ENCODE peak calls at places on chromosomes 1 and 21, in five cellular contexts. One of them, this sample, is unnamed.

GRCh38 chr1:119340861-119341261 is 27.7 kb upstream of the HAO2 start:
- DNase-seq in IMR-90: no peak
- DNase-seq in uterus: no peak
- DNase-seq in GM12865: no peak
- DNase-seq in GM06990: no peak
- DNase-seq in this sample: no peak

GRCh38 chr1:184022651-184023050 is 14.9 kb downstream of the COLGALT2 start:
- DNase-seq in IMR-90: peak; percentile 48
- DNase-seq in uterus: peak; percentile 34
- DNase-seq in GM12865: no peak
- DNase-seq in GM06990: no peak
- DNase-seq in this sample: peak; percentile 21

GRCh38 chr1:113073457-113073950 is 506 bp downstream of the LRIG2 start:
- DNase-seq in IMR-90: peak; percentile 61
- DNase-seq in uterus: no peak
- DNase-seq in GM12865: peak; percentile 51
- DNase-seq in GM06990: no peak
- DNase-seq in this sample: peak; percentile 60

GRCh38 chr1:221439008-221439733 is 302.7 kb downstream of the DUSP10 start:
- DNase-seq in IMR-90: peak; percentile 96
- DNase-seq in uterus: no peak
- DNase-seq in GM12865: peak; percentile 77
- DNase-seq in GM06990: peak; percentile 26
- DNase-seq in this sample: peak; percentile 93

GRCh38 chr1:108200627-108201106 is 524 bp upstream of the SLC25A24 start:
- DNase-seq in IMR-90: peak; percentile 79
- DNase-seq in uterus: peak; percentile 22
- DNase-seq in GM12865: peak; percentile 63
- DNase-seq in GM06990: no peak
- DNase-seq in this sample: peak; percentile 84

GRCh38 chr21:41640756-41641509 is 125.9 kb downstream of the RIPK4 start:
- DNase-seq in IMR-90: peak; percentile 60
- DNase-seq in uterus: peak; percentile 28
- DNase-seq in GM12865: no peak
- DNase-seq in GM06990: no peak
- DNase-seq in this sample: peak; percentile 85

GRCh38 chr1:101262601-101263348 is 26.0 kb downstream of the S1PR1 start:
- DNase-seq in IMR-90: no peak
- DNase-seq in uterus: no peak
- DNase-seq in GM12865: peak; percentile 25
- DNase-seq in GM06990: no peak
- DNase-seq in this sample: no peak

GRCh38 chr1:234605983-234606730 is 3.8 kb downstream of the IRF2BP2 start:
- DNase-seq in IMR-90: peak; percentile 62
- DNase-seq in uterus: no peak
- DNase-seq in GM12865: peak; percentile 52
- DNase-seq in GM06990: no peak
- DNase-seq in this sample: peak; percentile 59

GRCh38 chr1:177789956-177790355 is 179.9 kb downstream of the SEC16B start:
- DNase-seq in IMR-90: no peak
- DNase-seq in uterus: no peak
- DNase-seq in GM12865: no peak
- DNase-seq in GM06990: no peak
- DNase-seq in this sample: no peak

GRCh38 chr1:230465701-230466100 is 39.6 kb upstream of the PGBD5 start:
- DNase-seq in IMR-90: no peak
- DNase-seq in uterus: no peak
- DNase-seq in GM12865: no peak
- DNase-seq in GM06990: no peak
- DNase-seq in this sample: no peak

GRCh38 chr21:27371688-27372331 is 404.9 kb upstream of the ADAMTS5 start:
- DNase-seq in IMR-90: peak; percentile 71
- DNase-seq in uterus: no peak
- DNase-seq in GM12865: no peak
- DNase-seq in GM06990: no peak
- DNase-seq in this sample: no peak

GRCh38 chr1:234242091-234242490 is 131.2 kb upstream of the COA6 start:
- DNase-seq in IMR-90: no peak
- DNase-seq in uterus: no peak
- DNase-seq in GM12865: no peak
- DNase-seq in GM06990: no peak
- DNase-seq in this sample: no peak

GRCh38 chr1:206753141-206753540 is 17.4 kb upstream of the IL19 start:
- DNase-seq in IMR-90: peak; percentile 84
- DNase-seq in uterus: no peak
- DNase-seq in GM12865: no peak
- DNase-seq in GM06990: no peak
- DNase-seq in this sample: peak; percentile 83

GRCh38 chr1:245201827-245202226 is 47.0 kb downstream of the KIF26B start:
- DNase-seq in IMR-90: no peak
- DNase-seq in uterus: no peak
- DNase-seq in GM12865: no peak
- DNase-seq in GM06990: no peak
- DNase-seq in this sample: no peak

GRCh38 chr21:16851054-16851453 is 661.8 kb upstream of the CXADR start:
- DNase-seq in IMR-90: no peak
- DNase-seq in uterus: no peak
- DNase-seq in GM12865: no peak
- DNase-seq in GM06990: no peak
- DNase-seq in this sample: no peak

GRCh38 chr21:39567180-39567972 is 45.4 kb upstream of the B3GALT5 start:
- DNase-seq in IMR-90: no peak
- DNase-seq in uterus: no peak
- DNase-seq in GM12865: no peak
- DNase-seq in GM06990: no peak
- DNase-seq in this sample: no peak

GRCh38 chr1:179104851-179105250 is 23.0 kb downstream of the TOR3A start:
- DNase-seq in IMR-90: no peak
- DNase-seq in uterus: no peak
- DNase-seq in GM12865: no peak
- DNase-seq in GM06990: no peak
- DNase-seq in this sample: no peak

GRCh38 chr1:206556047-206556747 is 48.9 kb downstream of the RASSF5 start:
- DNase-seq in IMR-90: no peak
- DNase-seq in uterus: no peak
- DNase-seq in GM12865: peak; percentile 65
- DNase-seq in GM06990: peak; percentile 56
- DNase-seq in this sample: no peak

GRCh38 chr21:35138665-35139381 is 89.7 kb upstream of the RUNX1 start:
- DNase-seq in IMR-90: peak; percentile 95
- DNase-seq in uterus: no peak
- DNase-seq in GM12865: peak; percentile 5
- DNase-seq in GM06990: peak; percentile 22
- DNase-seq in this sample: peak; percentile 45

GRCh38 chr1:164756741-164757140 is 197.8 kb downstream of the PBX1 start:
- DNase-seq in IMR-90: peak; percentile 50
- DNase-seq in uterus: no peak
- DNase-seq in GM12865: no peak
- DNase-seq in GM06990: no peak
- DNase-seq in this sample: no peak

GRCh38 chr1:43799656-43800629 is 92.6 kb downstream of the ST3GAL3 start:
- DNase-seq in IMR-90: peak; percentile 95
- DNase-seq in uterus: no peak
- DNase-seq in GM12865: no peak
- DNase-seq in GM06990: no peak
- DNase-seq in this sample: peak; percentile 94

GRCh38 chr1:43791243-43791642 is 83.9 kb downstream of the ST3GAL3 start:
- DNase-seq in IMR-90: no peak
- DNase-seq in uterus: no peak
- DNase-seq in GM12865: no peak
- DNase-seq in GM06990: no peak
- DNase-seq in this sample: no peak

GRCh38 chr1:43800801-43801200 is 93.5 kb downstream of the ST3GAL3 start:
- DNase-seq in IMR-90: no peak
- DNase-seq in uterus: no peak
- DNase-seq in GM12865: no peak
- DNase-seq in GM06990: no peak
- DNase-seq in this sample: no peak

GRCh38 chr1:43797926-43798325 is 90.6 kb downstream of the ST3GAL3 start:
- DNase-seq in IMR-90: no peak
- DNase-seq in uterus: no peak
- DNase-seq in GM12865: no peak
- DNase-seq in GM06990: no peak
- DNase-seq in this sample: no peak

DNA sequence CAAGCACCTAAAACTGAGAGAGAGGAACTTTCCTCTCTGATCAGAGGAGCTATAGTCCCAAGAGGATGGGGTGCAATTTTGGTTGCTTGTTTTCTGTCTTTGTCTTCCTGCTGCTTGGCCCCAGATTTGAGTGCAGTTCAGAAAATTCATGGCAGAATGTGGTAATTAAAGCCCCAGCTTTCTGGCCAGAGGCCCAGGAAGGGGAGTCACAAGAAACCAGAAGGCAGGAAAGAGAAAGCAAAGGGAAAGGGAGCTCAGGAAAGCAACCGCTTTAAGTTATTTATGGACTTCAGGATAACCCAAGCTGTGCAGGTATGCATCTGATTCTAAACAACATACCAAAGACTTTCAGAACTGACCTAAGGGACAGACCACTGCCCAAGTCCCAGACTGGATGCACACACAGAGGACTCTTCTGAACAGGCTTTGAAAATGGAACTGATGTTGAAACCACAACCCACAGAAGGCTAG is 88.8 kb downstream of the ST3GAL3 start:
- DNase-seq in IMR-90: peak; percentile 77
- DNase-seq in uterus: no peak
- DNase-seq in GM12865: no peak
- DNase-seq in GM06990: no peak
- DNase-seq in this sample: peak; percentile 64
- H3K4me3 ChIP-seq in IMR-90: no peak overlapping the region
- H3K4me3 ChIP-seq in uterus: no peak overlapping the region
- H3K4me3 ChIP-seq in GM12865: no peak overlapping the region
- H3K4me3 ChIP-seq in GM06990: no peak overlapping the region
- H3K4me3 ChIP-seq in this sample: no peak overlapping the region

GRCh38 chr1:229093546-229094336 is 177.2 kb upstream of the RAB4A start:
- DNase-seq in IMR-90: no peak
- DNase-seq in uterus: no peak
- DNase-seq in GM12865: no peak
- DNase-seq in GM06990: no peak
- DNase-seq in this sample: no peak
- TF ChIP-seq CTCF in IMR-90: no peak
- TF ChIP-seq CTCF in uterus: no peak
- TF ChIP-seq CTCF in GM12865: no peak
- TF ChIP-seq CTCF in GM06990: no peak
- TF ChIP-seq CTCF in this sample: no peak

GRCh38 chr1:24556414-24556795 is 518 bp downstream of the NCMAP start:
- DNase-seq in IMR-90: no peak
- DNase-seq in uterus: no peak
- DNase-seq in GM12865: no peak
- DNase-seq in GM06990: no peak
- DNase-seq in this sample: no peak
- H3K4me3 ChIP-seq in IMR-90: no peak overlapping the region
- H3K4me3 ChIP-seq in uterus: no peak overlapping the region
- H3K4me3 ChIP-seq in GM12865: no peak overlapping the region
- H3K4me3 ChIP-seq in GM06990: no peak overlapping the region
- H3K4me3 ChIP-seq in this sample: no peak overlapping the region

GRCh38 chr1:216124382-216124781 is 298.9 kb downstream of the USH2A start:
- DNase-seq in IMR-90: no peak
- DNase-seq in uterus: no peak
- DNase-seq in GM12865: no peak
- DNase-seq in GM06990: no peak
- DNase-seq in this sample: no peak

GRCh38 chr1:216114180-216114579 is 309.1 kb downstream of the USH2A start:
- DNase-seq in IMR-90: no peak
- DNase-seq in uterus: no peak
- DNase-seq in GM12865: no peak
- DNase-seq in GM06990: no peak
- DNase-seq in this sample: no peak

GRCh38 chr1:216119600-216119999 is 303.6 kb downstream of the USH2A start:
- DNase-seq in IMR-90: peak; percentile 50
- DNase-seq in uterus: no peak
- DNase-seq in GM12865: peak; percentile 33
- DNase-seq in GM06990: no peak
- DNase-seq in this sample: peak; percentile 45
- TF ChIP-seq CTCF in IMR-90: peak; percentile 61
- TF ChIP-seq CTCF in uterus: no peak
- TF ChIP-seq CTCF in GM12865: peak; percentile 35
- TF ChIP-seq CTCF in GM06990: peak; percentile 61
- TF ChIP-seq CTCF in this sample: peak; percentile 68

GRCh38 chr1:181091322-181092040 is 3.0 kb downstream of the IER5 start:
- DNase-seq in IMR-90: no peak
- DNase-seq in uterus: no peak
- DNase-seq in GM12865: no peak
- DNase-seq in GM06990: no peak
- DNase-seq in this sample: no peak

GRCh38 chr1:181094402-181094801 is 5.9 kb downstream of the IER5 start:
- DNase-seq in IMR-90: no peak
- DNase-seq in uterus: no peak
- DNase-seq in GM12865: no peak
- DNase-seq in GM06990: no peak
- DNase-seq in this sample: no peak

GRCh38 chr1:181094813-181095212 is 6.3 kb downstream of the IER5 start:
- DNase-seq in IMR-90: peak; percentile 91
- DNase-seq in uterus: peak; percentile 66
- DNase-seq in GM12865: no peak
- DNase-seq in GM06990: no peak
- DNase-seq in this sample: peak; percentile 95

GRCh38 chr1:181092056-181092455 is 3.6 kb downstream of the IER5 start:
- DNase-seq in IMR-90: no peak
- DNase-seq in uterus: no peak
- DNase-seq in GM12865: no peak
- DNase-seq in GM06990: no peak
- DNase-seq in this sample: no peak

DNA sequence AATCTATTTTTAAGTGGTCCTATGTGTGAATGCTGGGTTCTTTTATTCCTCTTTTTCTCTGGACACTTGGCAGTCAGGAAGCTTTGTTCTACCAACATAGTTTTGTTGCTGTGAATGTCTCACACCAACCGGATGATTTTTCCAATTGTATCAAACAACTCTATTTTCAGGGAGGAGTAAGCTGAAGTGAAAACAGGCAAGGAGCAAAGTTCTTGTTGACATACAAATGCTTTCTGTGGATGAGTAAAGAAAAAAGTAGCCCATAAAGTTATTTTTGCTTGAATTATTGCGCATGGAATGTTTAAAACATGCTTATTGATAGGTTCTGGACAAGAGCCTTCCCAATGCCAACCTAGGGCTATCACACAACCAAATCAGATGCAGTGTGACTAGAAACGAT is 4.4 kb downstream of the IER5 start:
- DNase-seq in IMR-90: no peak
- DNase-seq in uterus: no peak
- DNase-seq in GM12865: no peak
- DNase-seq in GM06990: no peak
- DNase-seq in this sample: no peak
- H3K4me3 ChIP-seq in IMR-90: no peak overlapping the region
- H3K4me3 ChIP-seq in uterus: no peak overlapping the region
- H3K4me3 ChIP-seq in GM12865: peak overlapping the region; percentile 94
- H3K4me3 ChIP-seq in GM06990: peak overlapping the region; percentile 95
- H3K4me3 ChIP-seq in this sample: peak overlapping the region; percentile 97